ENCODE peak calls at places on chromosomes 13 and 19, in nine cellular contexts. R is fibroblast of villous mesenchyme; M is fibroblast of the aortic adventitia; T is heart right ventricle; D is osteoblast; X is lower leg skin; O is CD8-positive, alpha-beta T cell; C is upper lobe of left lung; Z is brain microvascular endothelial cell. U is an unnamed sample.

GRCh38 chr13:51524846-51525566 is 59.3 kb upstream of the WDFY2 start:
- DNase-seq in T (no peak), O (no peak), C (no peak), R (peak; percentile 68), M (peak; percentile 78), X (no peak), Z (peak; percentile 48), D (no peak), U (no peak)

GRCh38 chr13:33303885-33304284 is 18.3 kb upstream of the STARD13 start:
- DNase-seq in Z (peak; percentile 15), O (no peak), D (no peak), C (no peak), T (no peak), R (no peak), X (no peak), M (peak; percentile 60), U (no peak)

GRCh38 chr19:38736413-38737280 is 7.6 kb downstream of the CAPN12 start:
- DNase-seq in X (no peak), T (peak; percentile 39), D (peak; percentile 88), O (peak; percentile 27), R (no peak), C (peak; percentile 80), Z (no peak), M (no peak), U (peak; percentile 63)

GRCh38 chr13:87903568-87903967 is 232.4 kb downstream of the SLITRK5 start:
- DNase-seq in D (no peak), X (no peak), Z (no peak), M (no peak), O (no peak), R (no peak), C (no peak), T (no peak), U (no peak)

GRCh38 chr13:51584731-51585191 is 499 bp downstream of the WDFY2 start:
- DNase-seq in X (no peak), O (peak; percentile 46), Z (peak; percentile 33), C (peak; percentile 63), R (peak; percentile 48), T (peak; percentile 64), D (peak; percentile 51), M (peak; percentile 49), U (peak; percentile 82)

GRCh38 chr19:51529301-51529700 is 2.2 kb downstream of the SIGLEC6 start:
- DNase-seq in X (no peak), Z (no peak), R (no peak), M (no peak), O (no peak), T (no peak), C (no peak), D (no peak), U (no peak)

GRCh38 chr19:31578326-31578725 is 229.1 kb upstream of the TSHZ3 start:
- DNase-seq in C (no peak), Z (no peak), X (peak; percentile 80), D (no peak), T (no peak), M (no peak), R (no peak), O (no peak), U (no peak)

GRCh38 chr13:52846567-52847321 is 1.7 kb downstream of the PCDH8 start:
- DNase-seq in M (peak; percentile 1), C (peak; percentile 36), O (no peak), T (peak; percentile 62), X (no peak), R (peak; percentile 4), Z (no peak), D (peak; percentile 84), U (no peak)

GRCh38 chr13:106133025-106133424 is 402.4 kb downstream of the EFNB2 start:
- DNase-seq in C (no peak), X (no peak), O (no peak), R (peak; percentile 58), M (peak; percentile 51), Z (peak; percentile 79), T (no peak), D (peak; percentile 75), U (no peak)

GRCh38 chr13:50115695-50116094 is 100.5 kb downstream of the KCNRG start:
- DNase-seq in X (no peak), C (no peak), Z (no peak), O (no peak), R (no peak), M (no peak), D (no peak), T (no peak), U (no peak)

GRCh38 chr13:80612804-80613203 is 271.9 kb upstream of the SPRY2 start:
- DNase-seq in C (no peak), D (no peak), Z (no peak), M (no peak), X (no peak), T (no peak), O (no peak), R (no peak), U (no peak)

GRCh38 chr13:111247552-111247951 is 72.9 kb upstream of the TEX29 start:
- DNase-seq in X (no peak), Z (no peak), T (no peak), C (no peak), R (no peak), O (no peak), D (no peak), M (no peak), U (no peak)

GRCh38 chr13:112247471-112248405 is 128.4 kb upstream of the SPACA7 start:
- DNase-seq in X (peak; percentile 75), Z (no peak), D (peak; percentile 23), M (no peak), O (no peak), T (no peak), C (no peak), R (no peak), U (no peak)

GRCh38 chr19:17475541-17476115 is 5.3 kb downstream of the SLC27A1 start:
- DNase-seq in T (peak; percentile 61), D (peak; percentile 66), Z (peak; percentile 24), C (peak; percentile 36), O (no peak), R (no peak), M (peak; percentile 37), X (no peak), U (no peak)

DNA sequence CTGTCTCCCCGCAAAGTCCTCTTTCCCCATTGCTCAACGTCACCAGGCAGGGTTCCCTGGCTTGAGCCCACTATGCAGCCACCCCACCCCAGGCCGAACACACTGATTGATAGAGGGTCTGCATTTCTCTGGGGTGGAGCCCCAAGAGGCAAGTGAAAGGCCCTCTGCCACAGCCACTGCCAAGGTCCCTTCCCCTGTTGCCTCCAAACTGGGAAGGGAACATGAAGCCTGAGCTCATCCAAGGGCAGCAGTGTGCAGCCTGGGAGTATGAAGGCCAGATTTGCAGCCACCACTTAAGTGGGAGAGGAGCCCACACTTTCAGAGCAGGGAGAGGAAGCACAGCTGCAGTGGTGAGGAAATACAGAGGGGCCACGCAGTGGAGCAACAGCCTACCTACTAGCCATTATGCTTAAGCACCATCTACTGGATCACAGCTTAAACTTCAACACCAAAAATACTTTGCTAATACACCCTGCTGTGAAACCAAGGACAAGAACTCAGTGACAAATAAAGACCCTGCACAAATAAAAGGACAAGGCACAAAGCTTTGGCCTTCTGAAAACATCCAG is 48.6 kb downstream of the UBL3 start:
- DNase-seq in Z (no peak), M (no peak), D (no peak), R (peak; percentile 10), C (no peak), T (no peak), X (no peak), O (no peak), U (peak; percentile 27)
- TF ChIP-seq CTCF in Z (no peak), M (no peak), D (no peak), R (no peak), C (no peak), T (no peak), X (no peak), O (no peak), U (peak; percentile 4)

GRCh38 chr13:74977498-74977897 is 504.5 kb downstream of the TBC1D4 start:
- DNase-seq in X (no peak), T (no peak), Z (no peak), C (no peak), R (no peak), D (no peak), M (no peak), O (no peak), U (no peak)
- H3K4me3 ChIP-seq in X (no peak overlapping the region), T (no peak overlapping the region), Z (no peak overlapping the region), C (no peak overlapping the region), R (no peak overlapping the region), D (no peak overlapping the region), M (no peak overlapping the region), O (no peak overlapping the region), U (no peak overlapping the region)

GRCh38 chr19:18832331-18833140 is 777 bp downstream of the UPF1 start:
- DNase-seq in O (no peak), C (peak; percentile 41), X (no peak), T (no peak), D (peak; percentile 89), R (no peak), Z (peak; percentile 18), M (no peak), U (peak; percentile 62)
- TF ChIP-seq CTCF in O (no peak), C (no peak), X (no peak), T (no peak), D (peak; percentile 26), R (no peak), Z (peak; percentile 52), M (peak; percentile 31), U (peak; percentile 31)

DNA sequence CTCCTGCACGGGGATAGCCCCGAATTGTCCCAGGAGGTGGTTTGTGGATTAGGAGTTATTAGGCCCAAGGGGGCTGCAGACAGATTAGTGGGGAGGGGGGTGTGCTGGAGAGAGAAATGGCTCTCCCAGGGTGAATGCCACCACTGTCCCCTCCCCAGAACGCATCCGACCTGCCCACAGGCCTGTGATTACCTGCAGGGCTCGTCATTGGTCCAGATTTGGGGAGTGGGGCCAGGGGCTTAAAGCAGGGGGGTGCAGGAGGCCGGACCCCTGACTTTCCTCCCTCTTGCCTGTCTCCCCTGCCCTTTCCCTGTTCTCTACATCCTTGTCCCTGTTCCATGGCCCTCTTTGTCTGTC is 1.2 kb downstream of the NRTN start:
- DNase-seq in T (no peak), Z (no peak), D (no peak), X (no peak), R (no peak), C (no peak), M (no peak), O (no peak), U (no peak)
- H3K4me3 ChIP-seq in T (no peak overlapping the region), Z (no peak overlapping the region), D (no peak overlapping the region), X (no peak overlapping the region), R (no peak overlapping the region), C (no peak overlapping the region), M (no peak overlapping the region), O (no peak overlapping the region), U (no peak overlapping the region)

GRCh38 chr13:86725105-86725504 is 925.9 kb upstream of the SLITRK6 start:
- DNase-seq in R (no peak), O (no peak), C (no peak), M (no peak), X (no peak), Z (no peak), T (no peak), D (no peak), U (no peak)
- TF ChIP-seq CTCF in R (no peak), O (no peak), C (no peak), M (no peak), X (no peak), Z (peak; percentile 37), T (no peak), D (no peak), U (no peak)